ENCODE peak calls at places on chromosome 13, in five cellular contexts. H is SK-N-SH, M is K562, R is HepG2, C is H1. N is an unnamed sample.

GRCh38 chr13:41050041-41050440 is 11.3 kb upstream of the WBP4 start:
- DNase-seq in H (no peak), M (no peak), R (no peak), C (no peak), N (no peak)

GRCh38 chr13:85223883-85224656 is 575.1 kb downstream of the SLITRK6 start:
- DNase-seq in H (no peak), M (no peak), R (no peak), C (no peak), N (no peak)

GRCh38 chr13:109981000-109981399 is 194.6 kb upstream of the IRS2 start:
- DNase-seq in H (no peak), M (no peak), R (no peak), C (no peak), N (no peak)

GRCh38 chr13:39581177-39581576 is 21.8 kb downstream of the LHFPL6 start:
- DNase-seq in H (no peak), M (no peak), R (no peak), C (no peak), N (no peak)

GRCh38 chr13:60402022-60402421 is 5.0 kb downstream of the TDRD3 start:
- DNase-seq in H (no peak), M (no peak), R (no peak), C (no peak), N (no peak)

GRCh38 chr13:49404621-49405020 is 39.2 kb downstream of the CAB39L start:
- DNase-seq in H (no peak), M (no peak), R (no peak), C (no peak), N (no peak)

GRCh38 chr13:94272038-94272437 is 207.4 kb downstream of the DCT start:
- DNase-seq in H (no peak), M (no peak), R (no peak), C (no peak), N (no peak)

GRCh38 chr13:95323930-95324662 is 22.8 kb upstream of the ABCC4 start:
- DNase-seq in H (peak; percentile 80), M (no peak), R (no peak), C (no peak), N (no peak)

GRCh38 chr13:82356667-82357066 is 1525.6 kb downstream of the SLITRK1 start:
- DNase-seq in H (no peak), M (no peak), R (no peak), C (no peak), N (no peak)

GRCh38 chr13:91553584-91553983 is 155.2 kb downstream of the GPC5 start:
- DNase-seq in H (no peak), M (no peak), R (no peak), C (no peak), N (no peak)
- TF ChIP-seq TAF1 in H (no peak), M (no peak), R (no peak), C (no peak), N (no peak)

DNA sequence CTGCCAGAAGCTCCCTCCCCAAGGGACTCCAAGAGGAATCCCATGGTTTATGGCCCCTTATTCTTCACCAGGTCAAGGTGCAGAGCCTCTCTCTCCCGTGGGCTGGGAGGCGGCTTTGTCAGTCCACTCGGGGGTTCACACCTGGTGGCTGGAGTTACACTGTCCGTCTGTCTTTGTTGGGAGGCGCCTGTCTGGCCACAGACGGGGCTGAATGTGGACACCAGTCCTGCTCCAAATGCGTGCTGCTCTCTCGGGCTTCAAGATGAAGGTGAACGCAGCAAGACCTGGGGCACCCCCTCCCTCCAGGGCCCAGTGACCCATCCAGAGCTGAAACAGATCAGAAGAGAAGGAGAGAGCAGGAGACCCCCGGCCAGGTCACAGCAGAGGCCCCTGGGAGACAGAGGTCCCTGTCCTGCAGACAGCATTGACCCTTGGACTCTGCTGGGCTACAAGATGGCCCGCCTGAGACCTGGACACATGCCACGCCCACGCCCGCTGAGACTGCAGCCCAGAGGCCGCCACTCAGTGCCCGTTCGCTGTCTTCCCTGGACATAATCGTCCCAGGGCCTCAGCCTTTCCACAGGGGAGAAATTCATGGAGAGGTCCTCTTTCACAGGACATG is 29.9 kb upstream of the TUBGCP3 start:
- DNase-seq in H (no peak), M (no peak), R (no peak), C (no peak), N (no peak)
- TF ChIP-seq JUND in H (no peak), M (no peak), R (no peak), C (no peak), N (no peak)

GRCh38 chr13:90237852-90238251 is 1109.6 kb upstream of the MIR17HG start:
- DNase-seq in H (no peak), M (no peak), R (no peak), C (no peak), N (no peak)
- TF ChIP-seq TAF1 in H (no peak), M (no peak), R (no peak), C (no peak), N (no peak)

DNA sequence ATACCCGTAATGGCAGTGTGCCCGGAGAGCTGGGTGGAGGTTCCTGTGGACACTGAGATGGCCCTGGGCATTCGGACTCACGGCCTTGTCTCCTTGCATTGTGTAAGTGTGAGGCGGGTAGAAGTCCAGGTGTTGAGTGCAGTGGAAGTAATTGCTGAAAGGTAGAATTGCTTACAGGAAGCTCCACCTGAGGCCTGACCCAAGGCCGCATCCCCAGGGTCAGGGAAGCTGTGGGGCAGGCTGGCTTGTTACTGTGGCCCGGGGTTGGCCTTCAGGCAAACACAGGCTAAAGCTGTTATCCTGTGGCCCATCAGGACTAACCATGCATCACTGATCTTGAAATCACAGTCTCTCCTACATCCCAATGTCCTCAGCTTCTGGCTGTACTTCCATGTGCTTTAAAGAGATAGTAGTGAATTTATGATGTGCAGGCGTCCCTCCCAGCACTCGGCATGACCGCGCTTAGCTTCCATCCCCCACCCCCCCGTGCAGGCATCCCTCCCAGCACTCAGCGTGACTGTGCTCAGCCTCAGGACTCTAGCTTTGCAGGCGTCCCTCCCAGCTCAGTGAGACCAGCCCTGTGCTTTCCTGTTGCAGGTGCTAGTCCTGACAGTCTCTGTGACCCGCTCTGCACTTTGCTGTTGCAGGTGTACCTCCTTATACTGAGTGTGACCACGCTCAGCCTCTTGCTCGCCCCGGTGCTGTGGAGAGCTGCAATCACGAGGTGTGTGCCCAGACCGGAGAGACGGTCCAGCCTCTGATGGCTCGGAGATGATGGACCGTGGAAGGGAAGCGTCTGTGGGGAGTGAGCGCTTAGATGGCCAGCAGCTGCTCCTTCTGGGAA is 35.6 kb upstream of the TFDP1 start:
- DNase-seq in H (peak; percentile 84), M (peak; percentile 39), R (no peak), C (no peak), N (no peak)
- TF ChIP-seq JUND in H (no peak), M (no peak), R (no peak), C (no peak), N (no peak)

GRCh38 chr13:52707375-52707774 is 32.2 kb downstream of the CNMD start:
- DNase-seq in H (peak; percentile 32), M (no peak), R (no peak), C (no peak), N (no peak)
- TF ChIP-seq TAF1 in H (no peak), M (no peak), R (no peak), C (no peak), N (no peak)

DNA sequence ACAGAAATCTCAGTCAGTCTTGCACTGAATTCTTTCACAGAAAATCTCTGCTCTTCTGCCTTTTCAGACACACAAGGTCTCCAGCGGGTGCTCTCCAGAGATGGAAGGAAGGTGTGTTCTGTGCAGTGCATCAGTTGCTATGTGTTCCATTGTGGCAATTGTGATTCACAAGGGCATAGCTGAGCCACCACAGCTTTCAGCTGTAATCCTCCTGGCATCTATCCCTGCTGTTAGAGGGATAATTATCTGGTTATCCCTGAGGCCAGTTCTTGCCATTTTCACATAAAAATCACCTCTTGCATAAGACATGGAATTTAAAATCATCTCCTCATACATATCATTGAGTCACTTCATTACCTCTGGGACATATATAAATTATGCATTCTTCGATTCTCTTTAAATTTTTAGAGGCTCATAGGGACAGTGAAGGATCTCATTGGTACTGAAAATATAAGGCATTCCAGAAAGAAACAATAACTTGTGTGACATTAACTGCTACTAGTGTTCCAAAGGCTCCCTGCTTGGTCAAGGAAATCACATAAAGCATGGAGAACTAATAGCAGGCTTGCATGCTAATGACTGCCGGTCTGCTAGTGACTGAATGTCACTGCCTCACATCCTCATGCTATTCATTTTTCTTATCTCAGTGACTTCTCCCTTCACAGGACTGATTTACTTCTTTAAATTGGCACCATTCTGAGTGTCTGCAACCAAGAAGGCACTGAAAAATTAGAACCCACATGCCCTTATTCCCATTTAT is 214.0 kb downstream of the ENOX1 start:
- DNase-seq in H (no peak), M (no peak), R (no peak), C (no peak), N (no peak)
- TF ChIP-seq JUND in H (no peak), M (no peak), R (no peak), C (no peak), N (no peak)

GRCh38 chr13:80962855-80963254 is 621.9 kb upstream of the SPRY2 start:
- DNase-seq in H (no peak), M (no peak), R (no peak), C (no peak), N (no peak)
- TF ChIP-seq TAF1 in H (no peak), M (no peak), R (no peak), C (no peak), N (no peak)

GRCh38 chr13:73625562-73626339 is 508.5 kb downstream of the KLF12 start:
- DNase-seq in H (no peak), M (no peak), R (no peak), C (no peak), N (no peak)
- TF ChIP-seq JUND in H (no peak), M (no peak), R (no peak), C (no peak), N (no peak)

N was measured in GM12878.